ENCODE peak calls at places on chromosomes 16 and 17, in four cellular contexts. K is activated CD4-positive, alpha-beta memory T cell treated with anti-CD3 and anti-CD28 coated beads, Interleukin-2, amount 10 ng/mL, durations not matched to agents 7 days and 5 days; I is WERI-Rb-1; Y is uterus. S is an unnamed sample.

GRCh38 chr16:56295059-56295673 is 103.9 kb downstream of the GNAO1 start:
- DNase-seq in I (no peak), K (no peak), Y (no peak), S (no peak)

GRCh38 chr16:86307518-86307903 is 202.8 kb upstream of the FOXF1 start:
- DNase-seq in Y (no peak), K (no peak), I (no peak), S (no peak)

GRCh38 chr16:85056211-85056748 is 28.7 kb downstream of the KIAA0513 start:
- DNase-seq in K (no peak), Y (peak), I (peak), S (peak)

GRCh38 chr16:26981266-26981938 is 85.3 kb upstream of the C16orf82 start:
- DNase-seq in I (no peak), Y (no peak), K (no peak), S (no peak)

GRCh38 chr17:82361885-82362633 is 3.0 kb downstream of the TEX19 start:
- DNase-seq in Y (no peak), K (no peak), I (no peak), S (no peak)

GRCh38 chr17:43826206-43826605 is 6.7 kb downstream of the MPP3 start:
- DNase-seq in Y (no peak), I (no peak), K (no peak), S (no peak)

GRCh38 chr16:15816228-15816627 is 40.6 kb downstream of the MYH11 start:
- DNase-seq in Y (no peak), I (no peak), K (no peak), S (no peak)

GRCh38 chr17:69637399-69638165 is 223.1 kb downstream of the MAP2K6 start:
- DNase-seq in Y (no peak), I (no peak), K (no peak), S (no peak)

GRCh38 chr16:3642397-3643094 is 11.9 kb upstream of the DNASE1 start:
- DNase-seq in I (no peak), K (peak), Y (no peak), S (no peak)

GRCh38 chr16:66510298-66510697 is 39.6 kb downstream of the TK2 start:
- DNase-seq in K (no peak), I (no peak), Y (peak), S (no peak)

GRCh38 chr16:66228791-66229190 is 137.7 kb upstream of the CDH5 start:
- DNase-seq in I (no peak), K (no peak), Y (no peak), S (no peak)

GRCh38 chr16:57628008-57628781 is at the start of gene ADGRG1:
- DNase-seq in K (peak), Y (peak), I (peak), S (peak)

GRCh38 chr16:154223-155030 is 2.0 kb downstream of the HBZ start:
- DNase-seq in Y (no peak), I (peak), K (no peak), S (no peak)

GRCh38 chr17:48553837-48554236 is 8.9 kb upstream of the HOXB2 start:
- DNase-seq in K (no peak), I (no peak), Y (no peak), S (no peak)

GRCh38 chr17:4573682-4574081 is 10.6 kb upstream of the SMTNL2 start:
- DNase-seq in I (no peak), Y (no peak), K (peak), S (no peak)

GRCh38 chr16:65410801-65411200 is 288.9 kb upstream of the CDH11 start:
- DNase-seq in K (no peak), Y (no peak), I (no peak), S (no peak)

GRCh38 chr17:40577611-40578065 is 12.4 kb upstream of the CCR7 start:
- DNase-seq in Y (no peak), K (no peak), I (no peak), S (no peak)

GRCh38 chr17:65559802-65560627 is 1.4 kb downstream of the AXIN2 start:
- DNase-seq in Y (peak), K (peak), I (peak), S (no peak)

GRCh38 chr16:72876221-72876620 is 171.7 kb downstream of the ZFHX3 start:
- DNase-seq in Y (peak), K (peak), I (no peak), S (peak)

GRCh38 chr17:81520021-81520894 is 7.7 kb upstream of the ACTG1 start:
- DNase-seq in K (no peak), I (no peak), Y (no peak), S (no peak)

GRCh38 chr16:23317751-23318150 is 15.6 kb downstream of the SCNN1B start:
- DNase-seq in K (no peak), I (no peak), Y (no peak), S (no peak)

GRCh38 chr16:66551362-66551761 is 1.0 kb upstream of the CKLF start:
- DNase-seq in Y (no peak), I (peak), K (peak), S (no peak)

GRCh38 chr16:87127766-87128147 is 189.4 kb downstream of the C16orf95 start:
- DNase-seq in K (no peak), Y (no peak), I (no peak), S (no peak)

GRCh38 chr17:76307966-76308338 is at the start of gene QRICH2:
- DNase-seq in I (no peak), Y (no peak), K (no peak), S (no peak)

GRCh38 chr16:84184775-84185174 is 2.1 kb downstream of the TAF1C start:
- DNase-seq in I (no peak), K (no peak), Y (peak), S (no peak)

GRCh38 chr16:19853973-19854876 is 30.4 kb downstream of the GPRC5B start:
- DNase-seq in I (no peak), K (no peak), Y (no peak), S (no peak)

GRCh38 chr17:34584805-34585416 is 5.5 kb downstream of the TMEM132E start:
- DNase-seq in K (no peak), I (peak), Y (no peak), S (no peak)

GRCh38 chr16:86300746-86301480 is 209.4 kb upstream of the FOXF1 start:
- DNase-seq in I (peak), K (no peak), Y (no peak), S (no peak)

GRCh38 chr17:77725851-77726250 is 232.7 kb upstream of the TNRC6C start:
- DNase-seq in Y (no peak), K (no peak), I (no peak), S (peak)

GRCh38 chr17:61464121-61464905 is 12.1 kb downstream of the TBX4 start:
- DNase-seq in I (no peak), Y (no peak), K (no peak), S (no peak)

GRCh38 chr16:49856741-49857330 is 924 bp upstream of the ZNF423 start:
- DNase-seq in I (peak), K (peak), Y (peak), S (peak)

GRCh38 chr17:63398680-63399079 is 47.4 kb downstream of the CYB561 start:
- DNase-seq in I (no peak), Y (no peak), K (no peak), S (no peak)

S was measured in right atrium auricular region.